ENCODE peak calls at places on chromosome X, in seven cellular contexts. F, E, B, W, G, R and M are unnamed samples.

GRCh38 chrX:44299177-44299576 is 44.3 kb downstream of the EFHC2 start:
- DNase-seq in F (no peak), E (no peak), B (no peak), W (no peak), G (no peak), R (no peak), M (no peak)

GRCh38 chrX:40098264-40099045 is 697 bp upstream of the BCOR start:
- DNase-seq in F (peak), E (no peak), B (peak), W (no peak), G (no peak), R (no peak), M (no peak)

GRCh38 chrX:63930140-63930539 is 145.1 kb upstream of the ARHGEF9 start:
- DNase-seq in F (no peak), E (no peak), B (peak), W (no peak), G (no peak), R (no peak), M (peak)

GRCh38 chrX:19085975-19086772 is 36.1 kb downstream of the ADGRG2 start:
- DNase-seq in F (no peak), E (no peak), B (no peak), W (no peak), G (no peak), R (no peak), M (no peak)

GRCh38 chrX:77977518-77977917 is 8.1 kb upstream of the PGAM4 start:
- DNase-seq in F (no peak), E (no peak), B (no peak), W (no peak), G (no peak), R (no peak), M (no peak)

GRCh38 chrX:87583679-87584078 is 66.1 kb downstream of the KLHL4 start:
- DNase-seq in F (peak), E (peak), B (peak), W (no peak), G (no peak), R (no peak), M (no peak)

GRCh38 chrX:9465380-9466114 is 689 bp downstream of the TBL1X start:
- DNase-seq in F (peak), E (no peak), B (peak), W (no peak), G (no peak), R (peak), M (no peak)

GRCh38 chrX:23003121-23003520 is 3.4 kb downstream of the DDX53 start:
- DNase-seq in F (no peak), E (no peak), B (no peak), W (no peak), G (no peak), R (no peak), M (no peak)

GRCh38 chrX:11386001-11386523 is 92.8 kb downstream of the AMELX start:
- DNase-seq in F (no peak), E (no peak), B (no peak), W (no peak), G (no peak), R (no peak), M (no peak)

GRCh38 chrX:46587753-46588171 is 14.2 kb downstream of the CHST7 start:
- DNase-seq in F (no peak), E (no peak), B (no peak), W (no peak), G (no peak), R (no peak), M (no peak)

GRCh38 chrX:126770179-126770578 is 49.4 kb upstream of the PRR32 start:
- DNase-seq in F (no peak), E (no peak), B (peak), W (peak), G (no peak), R (peak), M (no peak)

GRCh38 chrX:20382518-20383291 is 116.0 kb upstream of the RPS6KA3 start:
- DNase-seq in F (no peak), E (peak), B (peak), W (no peak), G (peak), R (no peak), M (no peak)

GRCh38 chrX:101191217-101191750 is 28.3 kb upstream of the DRP2 start:
- DNase-seq in F (peak), E (no peak), B (peak), W (no peak), G (no peak), R (peak), M (no peak)

GRCh38 chrX:45771114-45771513 is 570.4 kb upstream of the DIPK2B start:
- DNase-seq in F (no peak), E (peak), B (no peak), W (peak), G (no peak), R (no peak), M (peak)

GRCh38 chrX:77415161-77415560 is 32.0 kb upstream of the FGF16 start:
- DNase-seq in F (no peak), E (no peak), B (no peak), W (no peak), G (no peak), R (no peak), M (no peak)

GRCh38 chrX:48677456-48678030 is 6.1 kb upstream of the WAS start:
- DNase-seq in F (no peak), E (peak), B (no peak), W (no peak), G (no peak), R (no peak), M (no peak)

GRCh38 chrX:2691543-2692220 is 587 bp downstream of the CD99 start:
- DNase-seq in F (no peak), E (no peak), B (no peak), W (no peak), G (no peak), R (peak), M (no peak)

GRCh38 chrX:1029494-1029893 is 183.0 kb downstream of the CRLF2 start:
- DNase-seq in F (no peak), E (no peak), B (no peak), W (no peak), G (no peak), R (no peak), M (no peak)

GRCh38 chrX:1027133-1027532 is 185.3 kb downstream of the CRLF2 start:
- DNase-seq in F (no peak), E (no peak), B (no peak), W (no peak), G (peak), R (no peak), M (no peak)

GRCh38 chrX:1026263-1027015 is 186.0 kb downstream of the CRLF2 start:
- DNase-seq in F (no peak), E (no peak), B (no peak), W (no peak), G (peak), R (no peak), M (no peak)

GRCh38 chrX:1025413-1025812 is 187.0 kb downstream of the CRLF2 start:
- DNase-seq in F (no peak), E (no peak), B (no peak), W (no peak), G (no peak), R (no peak), M (no peak)

GRCh38 chrX:1027680-1028079 is 184.8 kb downstream of the CRLF2 start:
- DNase-seq in F (no peak), E (no peak), B (no peak), W (no peak), G (no peak), R (no peak), M (no peak)
- TF ChIP-seq SIN3A in F (no peak), E (no peak), B (no peak), W (no peak), G (no peak), R (no peak), M (no peak)

DNA sequence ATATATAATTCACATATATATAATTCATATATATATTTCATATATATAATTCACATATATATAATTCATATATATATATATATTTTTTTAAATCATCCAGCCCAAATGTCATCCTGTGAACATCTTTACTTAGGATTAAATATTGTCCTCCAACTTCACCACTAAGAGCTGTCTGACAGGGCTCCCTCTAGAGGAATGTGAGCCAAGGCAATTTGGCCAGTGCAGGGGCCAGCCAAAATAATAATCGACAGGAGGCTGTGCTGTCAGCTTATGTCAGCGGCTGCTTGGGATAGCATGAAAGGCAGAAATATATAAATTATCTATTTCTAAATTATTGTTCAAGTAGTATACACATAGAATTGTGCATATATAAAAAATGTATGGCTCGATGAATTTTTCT is 29.5 kb downstream of the EGFL6 start:
- DNase-seq in F (no peak), E (no peak), B (peak), W (no peak), G (no peak), R (peak), M (no peak)
- TF ChIP-seq SIN3A in F (no peak), E (no peak), B (no peak), W (no peak), G (no peak), R (no peak), M (no peak)

DNA sequence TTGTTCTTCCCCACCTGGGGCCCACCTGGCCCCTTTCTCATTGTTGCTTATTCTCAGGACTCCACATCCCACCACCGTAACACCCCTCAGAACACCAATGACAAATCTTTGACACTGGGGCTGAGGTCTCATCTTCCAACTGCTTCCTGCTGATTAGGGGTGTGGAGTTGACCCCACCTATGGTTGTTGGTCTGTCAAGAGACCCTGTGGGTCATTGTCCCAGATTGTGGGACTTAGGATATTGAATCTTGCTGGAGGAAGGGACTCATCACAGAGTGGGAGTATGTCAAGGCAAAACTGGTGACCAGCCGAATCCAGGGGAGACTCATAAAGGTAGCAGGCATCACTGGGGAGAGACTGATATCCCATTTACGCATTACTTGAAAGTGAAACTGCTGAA is 140.2 kb upstream of the PLAC1 start:
- DNase-seq in F (no peak), E (no peak), B (no peak), W (no peak), G (no peak), R (no peak), M (no peak)
- TF ChIP-seq SIN3A in F (no peak), E (no peak), B (no peak), W (no peak), G (no peak), R (no peak), M (no peak)

GRCh38 chrX:130086414-130087207 is 23.7 kb downstream of the ELF4 start:
- DNase-seq in F (no peak), E (no peak), B (no peak), W (no peak), G (no peak), R (no peak), M (no peak)
- TF ChIP-seq SIN3A in F (no peak), E (no peak), B (no peak), W (no peak), G (no peak), R (no peak), M (no peak)

DNA sequence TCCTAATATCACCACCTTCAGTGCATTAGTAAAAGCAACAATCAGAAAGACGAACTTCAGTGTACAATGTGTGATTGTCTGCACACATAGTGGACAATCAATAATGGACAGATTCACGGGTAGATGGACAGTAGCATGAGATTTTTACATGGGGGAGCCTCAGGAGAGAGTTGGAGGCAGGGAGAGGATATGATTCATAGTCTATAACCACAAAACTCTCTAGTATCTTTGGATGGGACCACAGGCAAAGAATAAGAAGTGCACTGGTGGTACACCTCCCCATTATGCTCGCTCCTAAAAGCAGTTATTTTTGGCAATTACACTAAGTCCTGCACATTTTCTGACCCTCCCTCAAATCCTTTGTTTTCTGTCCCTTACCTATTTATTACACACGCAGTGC is 624.4 kb upstream of the ACTRT1 start:
- DNase-seq in F (no peak), E (no peak), B (no peak), W (no peak), G (no peak), R (no peak), M (no peak)
- TF ChIP-seq SIN3A in F (no peak), E (no peak), B (no peak), W (no peak), G (no peak), R (no peak), M (no peak)

DNA sequence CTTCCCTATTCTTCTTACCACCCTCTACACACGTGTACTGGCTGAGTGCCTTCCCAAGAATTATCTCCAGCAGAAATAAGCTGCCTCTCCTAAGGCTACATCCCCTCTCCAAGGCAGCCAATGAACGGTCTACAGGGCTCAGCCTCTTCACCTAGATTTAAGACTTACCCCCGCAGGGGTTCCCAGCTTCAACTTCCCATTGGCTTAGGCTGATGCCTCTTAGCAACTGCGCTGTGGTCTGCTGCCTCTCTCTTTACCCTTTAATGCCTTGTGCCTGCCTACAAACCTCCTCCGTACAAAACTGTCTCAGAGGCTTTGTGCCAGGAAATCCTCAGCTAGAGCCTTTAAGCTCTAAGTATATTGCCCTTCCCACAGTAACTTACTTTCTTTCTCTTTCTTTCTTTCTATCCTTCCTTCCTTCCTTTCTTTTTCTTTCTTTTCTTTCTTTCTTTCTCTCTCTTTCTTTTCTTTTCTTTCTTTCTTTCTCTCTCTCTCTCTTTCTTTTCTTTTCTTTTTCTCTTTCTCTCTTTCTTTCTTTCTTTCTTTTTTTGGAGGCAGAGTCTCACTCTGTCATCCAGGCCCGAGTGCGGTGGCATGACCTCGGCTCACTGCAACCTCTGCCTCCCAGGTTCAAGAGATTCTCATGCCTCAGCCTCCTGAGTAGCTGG is 15.1 kb upstream of the PIGA start:
- DNase-seq in F (peak), E (no peak), B (peak), W (no peak), G (no peak), R (no peak), M (no peak)
- TF ChIP-seq SIN3A in F (no peak), E (no peak), B (no peak), W (no peak), G (no peak), R (no peak), M (no peak)

GRCh38 chrX:115561605-115562491 is 874 bp downstream of the PLS3 start:
- DNase-seq in F (peak), E (peak), B (peak), W (no peak), G (no peak), R (no peak), M (no peak)
- TF ChIP-seq SIN3A in F (no peak), E (peak), B (no peak), W (no peak), G (no peak), R (no peak), M (no peak)

GRCh38 chrX:53715336-53715924 is 28.9 kb upstream of the HUWE1 start:
- DNase-seq in F (no peak), E (no peak), B (no peak), W (no peak), G (no peak), R (no peak), M (no peak)

GRCh38 chrX:53714580-53715335 is 28.2 kb upstream of the HUWE1 start:
- DNase-seq in F (no peak), E (no peak), B (no peak), W (no peak), G (peak), R (no peak), M (peak)

GRCh38 chrX:53717205-53717604 is 30.7 kb upstream of the HUWE1 start:
- DNase-seq in F (no peak), E (no peak), B (no peak), W (no peak), G (peak), R (no peak), M (no peak)

GRCh38 chrX:53718073-53718472 is 31.6 kb upstream of the HUWE1 start:
- DNase-seq in F (no peak), E (no peak), B (no peak), W (no peak), G (no peak), R (no peak), M (no peak)

GRCh38 chrX:53716328-53717088 is 30.0 kb upstream of the HUWE1 start:
- DNase-seq in F (no peak), E (no peak), B (no peak), W (no peak), G (peak), R (no peak), M (no peak)
- TF ChIP-seq SIN3A in F (no peak), E (no peak), B (no peak), W (no peak), G (no peak), R (no peak), M (no peak)

DNA sequence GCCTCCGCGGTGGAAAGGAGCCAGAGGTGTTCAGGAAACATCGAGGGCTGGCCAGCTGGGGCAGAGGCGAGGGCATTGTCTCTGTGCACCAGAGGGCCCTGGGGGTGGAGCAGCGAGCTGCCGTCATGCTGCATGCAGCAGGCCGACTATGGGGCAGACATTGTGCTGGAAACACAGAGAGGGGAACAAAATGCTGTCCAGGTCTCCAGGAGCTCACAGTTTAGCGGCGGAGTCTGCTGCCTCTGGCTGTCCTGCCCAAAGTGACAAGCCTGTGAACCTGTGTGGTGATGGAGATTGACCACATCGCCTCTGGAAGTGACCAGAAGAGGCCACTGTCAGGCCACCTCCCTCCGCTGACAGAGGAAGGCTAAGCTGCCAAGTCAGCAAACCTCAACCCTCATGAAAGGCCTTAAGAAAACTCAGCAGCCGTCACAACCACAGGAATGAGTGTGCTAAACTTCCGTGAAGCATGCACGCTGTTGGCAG is 20.1 kb upstream of the SASH3 start:
- DNase-seq in F (no peak), E (no peak), B (no peak), W (no peak), G (no peak), R (no peak), M (no peak)
- TF ChIP-seq SIN3A in F (no peak), E (no peak), B (no peak), W (no peak), G (no peak), R (no peak), M (no peak)

DNA sequence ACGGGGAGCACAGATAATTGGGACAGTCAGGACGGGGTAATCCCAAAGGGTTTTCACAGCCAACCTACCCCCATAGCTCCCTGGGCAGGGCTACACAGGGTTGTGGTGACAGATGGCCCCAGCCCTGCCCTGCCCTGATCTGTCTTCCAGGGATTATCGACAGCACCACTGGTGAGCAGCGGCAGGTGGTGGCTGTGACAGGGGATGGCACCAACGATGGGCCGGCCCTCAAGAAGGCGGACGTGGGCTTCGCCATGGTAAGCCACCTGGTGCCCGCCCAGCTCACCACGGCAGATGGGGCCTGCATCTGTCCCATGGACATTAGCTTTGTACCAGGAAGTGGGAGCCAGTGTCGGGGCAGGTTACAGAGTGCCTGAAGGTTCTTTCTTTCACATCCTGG is 39.3 kb downstream of the ATP2B3 start:
- DNase-seq in F (no peak), E (no peak), B (no peak), W (no peak), G (no peak), R (no peak), M (no peak)
- TF ChIP-seq SIN3A in F (no peak), E (no peak), B (no peak), W (no peak), G (no peak), R (no peak), M (no peak)